ENCODE peak calls at places on chromosomes 7 and 10, in eight cellular contexts. B is activated CD8-positive, alpha-beta memory T cell treated with anti-CD3 and anti-CD28 coated beads for 24 hours; O is AG09309; J is stimulated activated CD4-positive, alpha-beta T cell treated with anti-CD3 and anti-CD28 coated beads, Interleukin-4, amount 100 ng/mL, for 4 hours; G is sigmoid colon; K is CD4-positive, CD25-positive, alpha-beta regulatory T cell; V is left lung; D is NCI-H774. A is an unnamed sample.

GRCh38 chr10:91684841-91685240 is 52.0 kb upstream of the PPP1R3C start:
- DNase-seq in B (no peak), K (no peak), V (no peak), O (no peak), D (no peak), J (no peak), G (no peak), A (no peak)

GRCh38 chr10:132282667-132283603 is 24.8 kb downstream of the STK32C start:
- DNase-seq in B (no peak), O (no peak), D (no peak), K (no peak), G (no peak), J (no peak), V (peak), A (no peak)

GRCh38 chr7:40701836-40702551 is 567.2 kb downstream of the SUGCT start:
- DNase-seq in V (no peak), D (no peak), J (no peak), O (no peak), B (no peak), K (no peak), G (no peak), A (no peak)

GRCh38 chr7:7491044-7491443 is 44.6 kb downstream of the COL28A1 start:
- DNase-seq in K (no peak), D (no peak), B (no peak), V (no peak), J (no peak), G (no peak), O (no peak), A (no peak)

GRCh38 chr10:67669978-67670377 is 26.0 kb downstream of the CTNNA3 start:
- DNase-seq in O (no peak), J (no peak), V (no peak), K (no peak), G (no peak), B (no peak), D (no peak), A (no peak)

GRCh38 chr7:75617634-75618234 is 121.0 kb downstream of the HIP1 start:
- DNase-seq in B (peak), J (peak), D (no peak), G (peak), V (peak), K (peak), O (peak), A (peak)

GRCh38 chr10:5576154-5576748 is 51.5 kb downstream of the CALML3 start:
- DNase-seq in V (no peak), O (no peak), J (no peak), D (no peak), B (no peak), K (no peak), G (no peak), A (no peak)

GRCh38 chr7:149457766-149458165 is 3.1 kb downstream of the ZNF777 start:
- DNase-seq in G (no peak), B (no peak), V (no peak), K (no peak), O (no peak), J (no peak), D (no peak), A (no peak)

GRCh38 chr10:11218395-11218794 is 200.7 kb downstream of the CELF2 start:
- DNase-seq in V (no peak), B (no peak), G (no peak), D (no peak), O (no peak), K (peak), J (no peak), A (no peak)

GRCh38 chr7:114264029-114264428 is 150.6 kb upstream of the FOXP2 start:
- DNase-seq in O (no peak), G (no peak), B (no peak), D (no peak), J (no peak), K (no peak), V (no peak), A (no peak)

GRCh38 chr7:142375710-142376313 is 118.0 kb upstream of the PRSS58 start:
- DNase-seq in B (no peak), K (no peak), V (no peak), O (no peak), D (no peak), J (no peak), G (no peak), A (no peak)

GRCh38 chr10:60896033-60896432 is 48.0 kb downstream of the RHOBTB1 start:
- DNase-seq in V (no peak), G (no peak), K (no peak), O (peak), B (no peak), J (no peak), D (no peak), A (no peak)

GRCh38 chr7:130695840-130696239 is 9.5 kb upstream of the TSGA13 start:
- DNase-seq in G (no peak), O (peak), J (no peak), K (peak), V (no peak), B (no peak), D (no peak), A (no peak)

GRCh38 chr7:69429817-69430501 is 168.3 kb upstream of the AUTS2 start:
- DNase-seq in O (no peak), V (no peak), B (no peak), K (no peak), J (no peak), G (peak), D (no peak), A (peak)

GRCh38 chr10:28595618-28596017 is 62.7 kb downstream of the WAC start:
- DNase-seq in G (no peak), K (no peak), D (no peak), V (no peak), O (no peak), J (no peak), B (no peak), A (no peak)

GRCh38 chr7:94633025-94633341 is 22.9 kb downstream of the SGCE start:
- DNase-seq in V (no peak), K (no peak), J (no peak), D (no peak), B (no peak), G (no peak), O (no peak), A (no peak)

GRCh38 chr10:6418167-6418566 is 161.9 kb downstream of the PRKCQ start:
- DNase-seq in O (no peak), D (no peak), J (no peak), K (no peak), G (no peak), V (no peak), B (no peak), A (no peak)

GRCh38 chr10:101897633-101898032 is 54.0 kb upstream of the KCNIP2 start:
- DNase-seq in K (no peak), J (no peak), V (no peak), O (no peak), D (no peak), B (no peak), G (no peak), A (no peak)

GRCh38 chr10:119313645-119314044 is 106.3 kb downstream of the GRK5 start:
- DNase-seq in B (peak), K (peak), O (no peak), V (no peak), G (no peak), J (peak), D (no peak), A (no peak)

GRCh38 chr10:452512-453504 is 236.7 kb downstream of the DIP2C start:
- DNase-seq in O (no peak), B (no peak), D (no peak), G (peak), J (no peak), V (peak), K (no peak), A (peak)

GRCh38 chr7:50347693-50348092 is 43.2 kb downstream of the IKZF1 start:
- DNase-seq in D (no peak), B (no peak), G (no peak), V (no peak), O (no peak), J (peak), K (peak), A (no peak)